ENCODE peak calls at places on chromosome 2, in nine cellular contexts. One of them, this sample, is unnamed.

GRCh38 chr2:149009928-149010461 is 28.5 kb upstream of the LYPD6B start:
- DNase-seq in esophagus muscularis mucosa: no peak
- DNase-seq in A549: no peak
- DNase-seq in stomach: no peak
- DNase-seq in sigmoid colon: no peak
- DNase-seq in HepG2: no peak
- DNase-seq in H1: no peak
- DNase-seq in suprapubic skin: no peak
- DNase-seq in tibial nerve: no peak
- DNase-seq in this sample: no peak

GRCh38 chr2:85106489-85107180 is 26.6 kb upstream of the TCF7L1 start:
- DNase-seq in suprapubic skin: no peak
- DNase-seq in tibial nerve: no peak
- DNase-seq in esophagus muscularis mucosa: no peak
- DNase-seq in A549: peak
- DNase-seq in sigmoid colon: no peak
- DNase-seq in stomach: no peak
- DNase-seq in HepG2: no peak
- DNase-seq in H1: no peak
- DNase-seq in this sample: no peak

GRCh38 chr2:88187038-88187676 is 17.0 kb downstream of the THNSL2 start:
- DNase-seq in A549: peak
- DNase-seq in esophagus muscularis mucosa: no peak
- DNase-seq in stomach: peak
- DNase-seq in H1: peak
- DNase-seq in sigmoid colon: peak
- DNase-seq in suprapubic skin: no peak
- DNase-seq in tibial nerve: peak
- DNase-seq in HepG2: peak
- DNase-seq in this sample: peak

GRCh38 chr2:199581935-199582336 is 124.2 kb upstream of the SATB2 start:
- DNase-seq in tibial nerve: no peak
- DNase-seq in stomach: no peak
- DNase-seq in esophagus muscularis mucosa: no peak
- DNase-seq in H1: no peak
- DNase-seq in A549: no peak
- DNase-seq in sigmoid colon: no peak
- DNase-seq in suprapubic skin: no peak
- DNase-seq in HepG2: no peak
- DNase-seq in this sample: no peak

GRCh38 chr2:200300650-200301314 is 5.7 kb upstream of the SPATS2L start:
- DNase-seq in A549: peak
- DNase-seq in H1: no peak
- DNase-seq in suprapubic skin: no peak
- DNase-seq in sigmoid colon: no peak
- DNase-seq in stomach: no peak
- DNase-seq in esophagus muscularis mucosa: no peak
- DNase-seq in HepG2: no peak
- DNase-seq in tibial nerve: no peak
- DNase-seq in this sample: no peak

GRCh38 chr2:125837108-125837507 is 818.9 kb upstream of the GYPC start:
- DNase-seq in tibial nerve: no peak
- DNase-seq in A549: no peak
- DNase-seq in HepG2: no peak
- DNase-seq in H1: no peak
- DNase-seq in stomach: no peak
- DNase-seq in sigmoid colon: no peak
- DNase-seq in esophagus muscularis mucosa: no peak
- DNase-seq in suprapubic skin: no peak
- DNase-seq in this sample: no peak

GRCh38 chr2:170696948-170697347 is 18.2 kb upstream of the SP5 start:
- DNase-seq in suprapubic skin: no peak
- DNase-seq in sigmoid colon: no peak
- DNase-seq in esophagus muscularis mucosa: peak
- DNase-seq in A549: no peak
- DNase-seq in H1: peak
- DNase-seq in tibial nerve: no peak
- DNase-seq in HepG2: no peak
- DNase-seq in stomach: no peak
- DNase-seq in this sample: no peak

GRCh38 chr2:41725901-41726300 is 321.9 kb upstream of the PKDCC start:
- DNase-seq in H1: no peak
- DNase-seq in stomach: no peak
- DNase-seq in A549: no peak
- DNase-seq in esophagus muscularis mucosa: no peak
- DNase-seq in sigmoid colon: no peak
- DNase-seq in HepG2: no peak
- DNase-seq in tibial nerve: no peak
- DNase-seq in suprapubic skin: no peak
- DNase-seq in this sample: no peak

GRCh38 chr2:33518929-33519328 is 42.5 kb downstream of the RASGRP3 start:
- DNase-seq in suprapubic skin: no peak
- DNase-seq in esophagus muscularis mucosa: peak
- DNase-seq in tibial nerve: no peak
- DNase-seq in stomach: no peak
- DNase-seq in sigmoid colon: no peak
- DNase-seq in H1: no peak
- DNase-seq in HepG2: no peak
- DNase-seq in A549: peak
- DNase-seq in this sample: no peak

GRCh38 chr2:160293401-160293911 is 93.4 kb upstream of the ITGB6 start:
- DNase-seq in sigmoid colon: peak
- DNase-seq in stomach: no peak
- DNase-seq in suprapubic skin: no peak
- DNase-seq in H1: no peak
- DNase-seq in esophagus muscularis mucosa: no peak
- DNase-seq in tibial nerve: no peak
- DNase-seq in A549: peak
- DNase-seq in HepG2: no peak
- DNase-seq in this sample: no peak

GRCh38 chr2:107285621-107286303 is 399.8 kb upstream of the ST6GAL2 start:
- DNase-seq in tibial nerve: no peak
- DNase-seq in stomach: no peak
- DNase-seq in H1: no peak
- DNase-seq in sigmoid colon: no peak
- DNase-seq in suprapubic skin: no peak
- DNase-seq in HepG2: no peak
- DNase-seq in esophagus muscularis mucosa: no peak
- DNase-seq in A549: no peak
- DNase-seq in this sample: no peak

GRCh38 chr2:1742300-1742679 is 2.0 kb downstream of the PXDN start:
- DNase-seq in H1: no peak
- DNase-seq in suprapubic skin: no peak
- DNase-seq in HepG2: no peak
- DNase-seq in sigmoid colon: peak
- DNase-seq in A549: no peak
- DNase-seq in esophagus muscularis mucosa: no peak
- DNase-seq in stomach: no peak
- DNase-seq in tibial nerve: no peak
- DNase-seq in this sample: no peak

GRCh38 chr2:11685906-11686470 is 16.0 kb upstream of the NTSR2 start:
- DNase-seq in H1: no peak
- DNase-seq in suprapubic skin: no peak
- DNase-seq in sigmoid colon: peak
- DNase-seq in HepG2: no peak
- DNase-seq in tibial nerve: no peak
- DNase-seq in esophagus muscularis mucosa: no peak
- DNase-seq in stomach: no peak
- DNase-seq in A549: no peak
- DNase-seq in this sample: no peak

GRCh38 chr2:37713258-37713700 is 41.8 kb upstream of the CDC42EP3 start:
- DNase-seq in suprapubic skin: no peak
- DNase-seq in A549: no peak
- DNase-seq in tibial nerve: no peak
- DNase-seq in HepG2: no peak
- DNase-seq in stomach: no peak
- DNase-seq in esophagus muscularis mucosa: no peak
- DNase-seq in sigmoid colon: no peak
- DNase-seq in H1: no peak
- DNase-seq in this sample: no peak

GRCh38 chr2:152594792-152595191 is 122.5 kb downstream of the PRPF40A start:
- DNase-seq in tibial nerve: peak
- DNase-seq in stomach: no peak
- DNase-seq in H1: no peak
- DNase-seq in A549: no peak
- DNase-seq in HepG2: no peak
- DNase-seq in sigmoid colon: peak
- DNase-seq in suprapubic skin: no peak
- DNase-seq in esophagus muscularis mucosa: peak
- DNase-seq in this sample: no peak

DNA sequence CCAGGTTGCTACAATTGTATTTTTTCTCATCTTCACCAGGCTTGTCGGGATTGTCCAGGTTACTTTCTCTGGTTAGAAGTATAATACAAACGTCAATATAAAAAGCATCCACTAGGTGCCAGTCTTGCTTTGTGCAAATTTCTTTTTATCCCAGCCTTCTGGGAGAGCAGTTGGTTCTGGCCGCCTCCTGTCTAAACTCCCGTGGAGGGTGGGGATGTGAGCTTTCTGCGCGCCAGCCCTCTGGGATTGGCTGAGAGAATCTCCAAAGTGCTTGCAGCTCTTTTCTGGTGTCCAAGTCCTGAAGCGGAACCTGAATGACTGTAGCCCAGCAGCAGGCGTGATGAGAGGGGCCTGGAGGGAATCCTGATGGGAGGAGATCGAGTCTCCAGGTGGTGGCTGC is 22.4 kb upstream of the TOGARAM2 start:
- DNase-seq in tibial nerve: peak
- DNase-seq in sigmoid colon: peak
- DNase-seq in H1: peak
- DNase-seq in HepG2: peak
- DNase-seq in esophagus muscularis mucosa: no peak
- DNase-seq in stomach: no peak
- DNase-seq in suprapubic skin: peak
- DNase-seq in A549: peak
- DNase-seq in this sample: peak
- TF ChIP-seq POLR2A in tibial nerve: no peak
- TF ChIP-seq POLR2A in sigmoid colon: no peak
- TF ChIP-seq POLR2A in H1: no peak
- TF ChIP-seq POLR2A in HepG2: no peak
- TF ChIP-seq POLR2A in esophagus muscularis mucosa: no peak
- TF ChIP-seq POLR2A in stomach: no peak
- TF ChIP-seq POLR2A in suprapubic skin: no peak
- TF ChIP-seq POLR2A in A549: no peak
- TF ChIP-seq POLR2A in this sample: no peak

DNA sequence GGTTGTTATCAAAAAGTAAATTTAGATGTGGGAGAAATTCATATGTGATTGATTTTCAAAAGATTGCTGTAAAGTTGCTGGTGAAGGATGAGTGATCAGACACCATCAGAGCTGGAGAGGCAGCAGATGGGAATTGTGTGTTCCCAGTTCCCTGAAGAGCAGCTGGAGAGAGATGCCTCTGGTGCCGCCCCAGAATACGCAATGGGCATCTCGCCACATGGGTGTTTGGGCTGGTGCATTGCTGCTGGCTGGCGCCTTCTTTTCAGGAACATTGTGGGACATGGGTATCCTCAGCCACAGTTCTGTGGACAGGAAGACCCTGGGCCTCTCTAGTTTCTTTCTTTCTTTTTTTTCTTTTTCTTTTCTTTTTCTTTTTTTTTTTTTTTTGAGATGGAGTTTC is 11.9 kb downstream of the ATG4B start:
- DNase-seq in esophagus muscularis mucosa: no peak
- DNase-seq in sigmoid colon: no peak
- DNase-seq in suprapubic skin: no peak
- DNase-seq in stomach: no peak
- DNase-seq in H1: no peak
- DNase-seq in tibial nerve: no peak
- DNase-seq in A549: no peak
- DNase-seq in HepG2: no peak
- DNase-seq in this sample: no peak
- TF ChIP-seq EP300 in esophagus muscularis mucosa: no peak
- TF ChIP-seq EP300 in sigmoid colon: no peak
- TF ChIP-seq EP300 in suprapubic skin: no peak
- TF ChIP-seq EP300 in stomach: no peak
- TF ChIP-seq EP300 in H1: no peak
- TF ChIP-seq EP300 in tibial nerve: no peak
- TF ChIP-seq EP300 in A549: no peak
- TF ChIP-seq EP300 in HepG2: no peak
- TF ChIP-seq EP300 in this sample: no peak

DNA sequence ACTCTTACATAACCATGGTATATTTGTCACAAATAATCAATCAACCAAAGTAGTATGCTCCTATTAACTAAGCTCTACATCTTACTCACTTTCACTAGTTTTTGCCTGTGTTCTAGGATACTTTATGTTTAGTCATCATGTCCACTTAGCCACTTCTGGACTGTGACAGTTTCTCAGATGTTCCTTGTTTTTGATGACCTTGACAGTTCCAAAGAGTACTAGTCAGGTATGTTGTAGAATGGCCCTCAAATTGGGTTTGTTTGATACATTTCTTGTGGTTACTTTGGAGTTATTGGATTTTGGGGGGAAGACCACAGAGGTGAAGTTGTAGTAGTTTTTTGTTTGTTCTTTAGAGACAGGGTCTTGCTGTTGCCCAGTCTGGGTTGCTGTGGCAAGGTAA is 35.5 kb downstream of the BUB1 start:
- DNase-seq in tibial nerve: no peak
- DNase-seq in stomach: no peak
- DNase-seq in A549: no peak
- DNase-seq in sigmoid colon: no peak
- DNase-seq in HepG2: no peak
- DNase-seq in suprapubic skin: no peak
- DNase-seq in esophagus muscularis mucosa: no peak
- DNase-seq in H1: no peak
- DNase-seq in this sample: no peak
- TF ChIP-seq POLR2A in tibial nerve: no peak
- TF ChIP-seq POLR2A in stomach: no peak
- TF ChIP-seq POLR2A in A549: no peak
- TF ChIP-seq POLR2A in sigmoid colon: no peak
- TF ChIP-seq POLR2A in HepG2: no peak
- TF ChIP-seq POLR2A in suprapubic skin: no peak
- TF ChIP-seq POLR2A in esophagus muscularis mucosa: no peak
- TF ChIP-seq POLR2A in H1: no peak
- TF ChIP-seq POLR2A in this sample: no peak

DNA sequence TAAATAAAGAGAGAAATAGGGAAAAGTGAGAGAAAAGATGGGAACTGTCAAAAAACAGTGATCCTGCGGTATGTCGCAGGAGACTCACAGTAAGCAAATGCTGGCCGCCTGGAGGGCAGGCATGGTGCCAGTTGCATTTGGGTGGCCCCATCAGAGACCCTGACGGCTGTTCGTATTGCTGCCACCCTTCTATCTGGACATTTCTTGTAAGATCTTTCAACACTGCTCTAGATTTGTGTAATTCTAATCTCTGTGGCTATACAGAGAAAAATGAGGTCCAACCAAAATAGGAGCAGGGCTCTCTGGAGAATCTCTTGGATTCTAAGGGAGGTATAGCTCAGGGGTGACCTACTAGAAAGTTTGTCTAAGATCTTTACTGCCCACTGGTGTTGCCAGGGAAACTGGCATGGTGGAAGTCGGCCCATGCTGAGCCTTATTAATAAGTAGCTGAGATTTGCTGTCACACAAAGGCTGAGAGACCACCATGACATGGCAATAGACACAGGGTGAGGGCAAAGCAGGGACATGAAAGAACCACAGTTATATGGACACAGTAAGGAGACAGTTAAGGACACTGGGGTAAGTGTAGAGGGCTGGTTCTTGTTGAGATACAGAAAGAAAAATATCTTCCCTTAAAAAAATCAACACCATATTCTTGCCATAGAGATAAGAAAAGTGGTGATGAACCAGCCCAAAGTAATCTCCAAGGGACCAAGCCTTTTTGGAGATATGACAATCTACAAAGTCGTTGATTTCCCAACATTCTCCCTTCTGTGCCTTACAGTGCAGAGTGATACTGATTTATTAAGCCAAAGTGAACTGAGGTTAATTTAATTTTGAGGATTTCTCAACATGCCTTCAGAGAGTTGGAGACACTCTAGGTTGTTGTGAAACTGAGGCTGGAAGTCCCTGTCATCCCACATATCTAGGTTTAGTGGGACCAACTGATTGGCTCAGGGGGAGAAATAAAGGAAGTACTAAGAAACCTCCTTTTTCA is 26.3 kb upstream of the FZD7 start:
- DNase-seq in H1: no peak
- DNase-seq in esophagus muscularis mucosa: no peak
- DNase-seq in stomach: no peak
- DNase-seq in HepG2: no peak
- DNase-seq in A549: no peak
- DNase-seq in tibial nerve: no peak
- DNase-seq in suprapubic skin: no peak
- DNase-seq in sigmoid colon: no peak
- DNase-seq in this sample: no peak
- TF ChIP-seq EP300 in H1: no peak
- TF ChIP-seq EP300 in esophagus muscularis mucosa: no peak
- TF ChIP-seq EP300 in stomach: no peak
- TF ChIP-seq EP300 in HepG2: no peak
- TF ChIP-seq EP300 in A549: no peak
- TF ChIP-seq EP300 in tibial nerve: no peak
- TF ChIP-seq EP300 in suprapubic skin: no peak
- TF ChIP-seq EP300 in sigmoid colon: no peak
- TF ChIP-seq EP300 in this sample: no peak

This sample was measured in ovary.